ENCODE peak calls at places on chromosomes 5 and 9, in five cellular contexts. U is activated naive CD8-positive, alpha-beta T cell treated with anti-CD3 and anti-CD28 coated beads, Interleukin-2, amount 50 U/mL, for 24 hours; T is right lobe of liver; R is right cardiac atrium; Z is CD4-positive, CD25-positive, alpha-beta regulatory T cell. X is an unnamed sample.

GRCh38 chr9:101711330-101711941 is 27.0 kb downstream of the GRIN3A start:
- ATAC-seq in U (no peak), T (no peak), R (no peak), Z (no peak), X (no peak)

GRCh38 chr5:129461816-129462396 is 1.8 kb downstream of the ADAMTS19 start:
- ATAC-seq in U (no peak), T (no peak), R (no peak), Z (no peak), X (no peak)

GRCh38 chr9:105608685-105609598 is 51.0 kb downstream of the FKTN start:
- ATAC-seq in U (no peak), T (peak; percentile 77), R (no peak), Z (peak; percentile 48), X (no peak)

GRCh38 chr5:71932131-71932635 is 175.1 kb upstream of the MAP1B start:
- ATAC-seq in U (no peak), T (peak; percentile 54), R (peak; percentile 62), Z (no peak), X (peak; percentile 52)

GRCh38 chr9:138024131-138024530 is 146.5 kb downstream of the CACNA1B start:
- ATAC-seq in U (no peak), T (no peak), R (no peak), Z (no peak), X (no peak)

GRCh38 chr9:22147818-22148573 is 138.9 kb upstream of the CDKN2B start:
- ATAC-seq in U (peak; percentile 99), T (no peak), R (peak; percentile 76), Z (peak; percentile 100), X (no peak)

GRCh38 chr9:100437860-100438805 is 11.2 kb downstream of the MSANTD3 start:
- ATAC-seq in U (no peak), T (peak; percentile 88), R (peak; percentile 63), Z (peak; percentile 58), X (peak; percentile 46)

GRCh38 chr5:157511656-157512644 is 51.9 kb downstream of the NIPAL4 start:
- ATAC-seq in U (no peak), T (peak; percentile 92), R (peak; percentile 96), Z (no peak), X (peak; percentile 97)

X was measured in gastroesophageal sphincter.